ENCODE peak calls at places on chromosomes 13 and 19, in four cellular contexts. B is left ventricle myocardium inferior, Z is transverse colon, T is HCT116. D is an unnamed sample. For H3K36me3, the result is how much of the 10 kb centered on the place peaks cover.

GRCh38 chr13:71799320-71799719 is 67.7 kb downstream of the DACH1 start:
- DNase-seq in B (no peak), Z (no peak), T (no peak), D (no peak)

GRCh38 chr19:24166055-24166454 is 79.1 kb downstream of the ZNF254 start:
- DNase-seq in B (no peak), Z (no peak), T (no peak), D (no peak)

GRCh38 chr19:33442706-33443105 is 69.2 kb downstream of the CEBPG start:
- DNase-seq in B (no peak), Z (no peak), T (no peak), D (no peak)

GRCh38 chr13:20901668-20902437 is 693 bp downstream of the XPO4 start:
- DNase-seq in B (peak), Z (peak), T (peak), D (no peak)

GRCh38 chr19:15869109-15869555 is 28.7 kb downstream of the CYP4F2 start:
- DNase-seq in B (no peak), Z (peak), T (peak), D (peak)

GRCh38 chr13:42959615-42960014 is 32.4 kb downstream of the EPSTI1 start:
- DNase-seq in B (no peak), Z (no peak), T (no peak), D (no peak)

GRCh38 chr19:50658438-50659317 is 9.4 kb downstream of the C19orf81 start:
- DNase-seq in B (peak), Z (peak), T (peak), D (peak)

GRCh38 chr19:2246801-2247361 is 2.2 kb upstream of the AMH start:
- DNase-seq in B (peak), Z (no peak), T (no peak), D (no peak)

GRCh38 chr19:35558400-35559280 is 4.8 kb downstream of the ATP4A start:
- DNase-seq in B (no peak), Z (no peak), T (no peak), D (no peak)

GRCh38 chr13:90591260-90591926 is 756.1 kb upstream of the MIR17HG start:
- DNase-seq in B (no peak), Z (no peak), T (no peak), D (no peak)

GRCh38 chr19:4524808-4525562 is 6.7 kb upstream of the PLIN4 start:
- DNase-seq in B (peak), Z (peak), T (peak), D (no peak)

GRCh38 chr13:109213714-109214113 is 572.7 kb downstream of the IRS2 start:
- DNase-seq in B (no peak), Z (no peak), T (no peak), D (no peak)

GRCh38 chr13:98910501-98910951 is 67.3 kb downstream of the DOCK9 start:
- DNase-seq in B (no peak), Z (no peak), T (peak), D (no peak)

GRCh38 chr19:55599468-55600335 is at the start of the genes FIZ1 and ZNF524:
- DNase-seq in B (peak), Z (peak), T (peak), D (peak)

GRCh38 chr13:98782654-98783053 is 30.2 kb upstream of the SLC15A1 start:
- DNase-seq in B (no peak), Z (no peak), T (no peak), D (no peak)

GRCh38 chr13:109788372-109789195 is 2.2 kb upstream of the IRS2 start:
- DNase-seq in B (no peak), Z (no peak), T (no peak), D (no peak)

GRCh38 chr13:99434258-99434788 is 66.9 kb upstream of the TM9SF2 start:
- DNase-seq in B (no peak), Z (peak), T (no peak), D (no peak)

GRCh38 chr13:60078226-60078625 is 85.5 kb downstream of the DIAPH3 start:
- DNase-seq in B (no peak), Z (no peak), T (no peak), D (no peak)

GRCh38 chr19:55986487-55986886 is at the start of gene NLRP5:
- DNase-seq in B (no peak), Z (no peak), T (peak), D (no peak)

GRCh38 chr19:38952395-38953165 is 21.8 kb downstream of the MRPS12 start:
- DNase-seq in B (no peak), Z (peak), T (no peak), D (no peak)

GRCh38 chr19:33468361-33469170 is 53.0 kb downstream of the PEPD start:
- DNase-seq in B (no peak), Z (no peak), T (no peak), D (no peak)

GRCh38 chr19:2333027-2333806 is 4.7 kb downstream of the SPPL2B start:
- DNase-seq in B (no peak), Z (peak), T (no peak), D (no peak)

GRCh38 chr19:1155352-1156304 is 18.4 kb downstream of the SBNO2 start:
- DNase-seq in B (no peak), Z (no peak), T (no peak), D (no peak)

GRCh38 chr13:48594080-48594815 is 59.5 kb upstream of the CYSLTR2 start:
- DNase-seq in B (no peak), Z (no peak), T (no peak), D (no peak)

GRCh38 chr19:29528946-29529645 is 3.3 kb downstream of the VSTM2B start:
- DNase-seq in B (no peak), Z (no peak), T (no peak), D (no peak)

GRCh38 chr19:12757544-12758274 is 6.1 kb downstream of the BEST2 start:
- DNase-seq in B (peak), Z (peak), T (peak), D (peak)

GRCh38 chr19:52532480-52532879 is 5.0 kb downstream of the ZNF808 start:
- DNase-seq in B (no peak), Z (no peak), T (no peak), D (no peak)

GRCh38 chr19:38229585-38230073 is 5.6 kb upstream of the DPF1 start:
- DNase-seq in B (peak), Z (peak), T (peak), D (peak)

GRCh38 chr19:5143471-5144411 is 174.8 kb downstream of the KDM4B start:
- DNase-seq in B (peak), Z (no peak), T (no peak), D (no peak)

GRCh38 chr13:19661126-19661525 is 27.7 kb downstream of the MPHOSPH8 start:
- DNase-seq in B (no peak), Z (no peak), T (no peak), D (no peak)
- H3K36me3 ChIP-seq in B (half or more), Z (half or more), T (under half), D (under half)

GRCh38 chr19:46574533-46574932 is 26.6 kb upstream of the CALM3 start:
- DNase-seq in B (no peak), Z (no peak), T (no peak), D (no peak)
- H3K4me3 ChIP-seq in B (no peak), Z (no peak), T (no peak), D (no peak)

GRCh38 chr13:24275041-24275440 is 34.3 kb upstream of the C1QTNF9 start:
- DNase-seq in B (no peak), Z (no peak), T (no peak), D (no peak)

GRCh38 chr13:24272452-24273161 is 36.8 kb upstream of the C1QTNF9 start:
- DNase-seq in B (no peak), Z (no peak), T (no peak), D (no peak)

GRCh38 chr13:24274452-24274971 is 34.9 kb upstream of the C1QTNF9 start:
- DNase-seq in B (peak), Z (peak), T (no peak), D (no peak)

GRCh38 chr13:24271611-24272451 is 37.5 kb upstream of the C1QTNF9 start:
- DNase-seq in B (peak), Z (peak), T (no peak), D (no peak)

GRCh38 chr13:24273926-24274325 is 35.5 kb upstream of the C1QTNF9 start:
- DNase-seq in B (no peak), Z (no peak), T (no peak), D (no peak)
- H3K27ac ChIP-seq in B (peak), Z (peak), T (no peak), D (no peak)

DNA sequence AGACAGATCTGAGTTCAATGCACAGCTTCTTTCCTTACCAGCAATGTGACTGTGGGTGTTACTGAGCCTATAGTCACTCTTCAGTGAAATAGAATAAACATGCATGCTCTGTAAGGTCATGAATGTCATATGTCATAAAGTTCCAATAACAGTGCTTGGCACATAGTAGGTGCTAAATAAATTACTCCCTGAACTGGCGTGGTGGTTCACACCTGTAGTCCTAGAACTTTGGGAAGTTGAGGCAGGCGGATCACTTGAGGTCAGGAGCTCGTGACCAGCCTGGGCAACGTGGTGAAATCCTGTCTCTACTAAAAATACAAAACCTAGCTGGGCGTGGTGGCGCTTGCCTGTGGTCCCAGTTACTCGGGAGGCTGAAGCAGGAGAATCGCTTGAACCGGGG is 13.2 kb downstream of the WBP4 start:
- DNase-seq in B (no peak), Z (no peak), T (no peak), D (no peak)
- H3K36me3 ChIP-seq in B (half or more), Z (under half), T (under half), D (under half)

GRCh38 chr13:37277007-37277406 is 171.5 kb upstream of the CSNK1A1L start:
- DNase-seq in B (no peak), Z (no peak), T (no peak), D (no peak)
- H3K4me3 ChIP-seq in B (no peak), Z (no peak), T (no peak), D (no peak)

GRCh38 chr13:50428183-50428877 is 413.1 kb downstream of the KCNRG start:
- DNase-seq in B (no peak), Z (no peak), T (no peak), D (no peak)
- H3K27ac ChIP-seq in B (no peak), Z (no peak), T (no peak), D (no peak)

D was measured in prostate gland.